ENCODE peak calls at places on chromosomes 11 and 22, in ten cellular contexts. B is PC-9; Z is AG08395; N is naive thymus-derived CD8-positive, alpha-beta T cell; G is DMS79 treated with DMSO at 0.1 percent for 48 hours; A is hippocampal formation; I is HFF-Myc; Q is adipocyte; L is RKO; X is substantia nigra. W is an unnamed sample.

GRCh38 chr22:19292262-19293230 is 1.0 kb upstream of the CLTCL1 start:
- DNase-seq in B (no peak), Z (no peak), N (no peak), G (no peak), A (no peak), I (no peak), Q (peak), L (no peak), X (no peak), W (no peak)

GRCh38 chr11:72139500-72139899 is 4.0 kb downstream of the FOLR3 start:
- DNase-seq in B (no peak), Z (no peak), N (no peak), G (no peak), A (no peak), I (no peak), Q (no peak), L (no peak), X (no peak), W (no peak)

GRCh38 chr22:46108564-46109473 is 41.5 kb upstream of the PPARA start:
- DNase-seq in B (no peak), Z (peak), N (no peak), G (no peak), A (no peak), I (no peak), Q (no peak), L (no peak), X (no peak), W (no peak)

GRCh38 chr22:36391648-36392047 is 3.9 kb upstream of the MYH9 start:
- DNase-seq in B (no peak), Z (no peak), N (no peak), G (no peak), A (no peak), I (no peak), Q (no peak), L (no peak), X (no peak), W (no peak)

GRCh38 chr22:18998998-18999397 is 62.9 kb upstream of the PRODH start:
- DNase-seq in B (no peak), Z (no peak), N (no peak), G (no peak), A (no peak), I (no peak), Q (no peak), L (no peak), X (no peak), W (no peak)

GRCh38 chr22:20946080-20946986 is 20.7 kb upstream of the AIFM3 start:
- DNase-seq in B (no peak), Z (peak), N (no peak), G (no peak), A (no peak), I (no peak), Q (peak), L (peak), X (no peak), W (no peak)

GRCh38 chr22:36417281-36417686 is 29.5 kb upstream of the MYH9 start:
- DNase-seq in B (peak), Z (peak), N (no peak), G (no peak), A (no peak), I (peak), Q (no peak), L (peak), X (no peak), W (no peak)

GRCh38 chr11:91819743-91820142 is 404.9 kb upstream of the FAT3 start:
- DNase-seq in B (no peak), Z (no peak), N (no peak), G (no peak), A (no peak), I (no peak), Q (no peak), L (no peak), X (no peak), W (no peak)

GRCh38 chr22:46125816-46126770 is 24.2 kb upstream of the PPARA start:
- DNase-seq in B (no peak), Z (no peak), N (no peak), G (no peak), A (no peak), I (no peak), Q (no peak), L (no peak), X (no peak), W (no peak)

GRCh38 chr11:109123811-109124787 is 297.9 kb upstream of the C11orf87 start:
- DNase-seq in B (no peak), Z (peak), N (no peak), G (peak), A (no peak), I (no peak), Q (peak), L (no peak), X (no peak), W (no peak)

GRCh38 chr11:109490953-109491733 is 69.2 kb downstream of the C11orf87 start:
- DNase-seq in B (no peak), Z (peak), N (no peak), G (no peak), A (no peak), I (no peak), Q (peak), L (no peak), X (no peak), W (no peak)

GRCh38 chr11:44618561-44619425 is 53.3 kb downstream of the CD82 start:
- DNase-seq in B (no peak), Z (no peak), N (no peak), G (no peak), A (no peak), I (no peak), Q (no peak), L (no peak), X (no peak), W (no peak)

GRCh38 chr11:76266269-76266668 is 60.0 kb upstream of the WNT11 start:
- DNase-seq in B (peak), Z (peak), N (no peak), G (no peak), A (no peak), I (peak), Q (peak), L (peak), X (no peak), W (peak)

GRCh38 chr11:33701302-33701701 is 676 bp upstream of the C11orf91 start:
- DNase-seq in B (peak), Z (no peak), N (no peak), G (no peak), A (no peak), I (no peak), Q (no peak), L (peak), X (no peak), W (no peak)

GRCh38 chr11:17405232-17406005 is 17.0 kb upstream of the KCNJ11 start:
- DNase-seq in B (no peak), Z (peak), N (no peak), G (no peak), A (peak), I (peak), Q (peak), L (peak), X (no peak), W (peak)

GRCh38 chr11:96156379-96156722 is 186.6 kb downstream of the MAML2 start:
- DNase-seq in B (peak), Z (no peak), N (no peak), G (no peak), A (no peak), I (no peak), Q (peak), L (no peak), X (no peak), W (no peak)

GRCh38 chr11:11476971-11477645 is 124.1 kb upstream of the CSNK2A3 start:
- DNase-seq in B (no peak), Z (no peak), N (no peak), G (peak), A (no peak), I (no peak), Q (no peak), L (no peak), X (no peak), W (no peak)

GRCh38 chr11:748007-748359 is 719 bp downstream of the TALDO1 start:
- DNase-seq in B (no peak), Z (no peak), N (no peak), G (no peak), A (no peak), I (no peak), Q (peak), L (no peak), X (no peak), W (no peak)

GRCh38 chr11:37699644-37700043 is 1101.6 kb upstream of the RAG2 start:
- DNase-seq in B (no peak), Z (no peak), N (no peak), G (no peak), A (no peak), I (no peak), Q (no peak), L (no peak), X (no peak), W (no peak)

GRCh38 chr11:125062931-125063428 is at the start of gene SLC37A2:
- DNase-seq in B (peak), Z (peak), N (no peak), G (peak), A (peak), I (no peak), Q (peak), L (peak), X (peak), W (no peak)

GRCh38 chr22:39215430-39216142 is 29.2 kb downstream of the PDGFB start:
- DNase-seq in B (no peak), Z (no peak), N (peak), G (no peak), A (no peak), I (no peak), Q (no peak), L (no peak), X (no peak), W (peak)

GRCh38 chr11:46307369-46307768 is 29.9 kb downstream of the CREB3L1 start:
- DNase-seq in B (no peak), Z (no peak), N (no peak), G (no peak), A (no peak), I (no peak), Q (no peak), L (no peak), X (no peak), W (no peak)

GRCh38 chr11:64558065-64558745 is 32.8 kb upstream of the SLC22A12 start:
- DNase-seq in B (no peak), Z (no peak), N (no peak), G (no peak), A (no peak), I (no peak), Q (no peak), L (no peak), X (no peak), W (no peak)

GRCh38 chr11:14898286-14899086 is 6.5 kb upstream of the CYP2R1 start:
- DNase-seq in B (no peak), Z (no peak), N (no peak), G (no peak), A (no peak), I (no peak), Q (no peak), L (no peak), X (no peak), W (no peak)

GRCh38 chr11:47955356-47955755 is 25.0 kb upstream of the PTPRJ start:
- DNase-seq in B (no peak), Z (no peak), N (no peak), G (no peak), A (no peak), I (no peak), Q (no peak), L (no peak), X (no peak), W (no peak)

GRCh38 chr11:44840526-44840925 is 110.2 kb downstream of the TP53I11 start:
- DNase-seq in B (no peak), Z (no peak), N (no peak), G (peak), A (no peak), I (no peak), Q (no peak), L (no peak), X (no peak), W (no peak)

GRCh38 chr11:65417221-65417701 is 5.3 kb upstream of the NEAT1 start:
- DNase-seq in B (no peak), Z (no peak), N (no peak), G (no peak), A (no peak), I (no peak), Q (peak), L (no peak), X (no peak), W (no peak)

GRCh38 chr22:17486313-17486712 is 77.0 kb upstream of the SLC25A18 start:
- DNase-seq in B (no peak), Z (no peak), N (no peak), G (no peak), A (peak), I (no peak), Q (no peak), L (no peak), X (no peak), W (no peak)

GRCh38 chr11:13972033-13972910 is 9.7 kb downstream of the SPON1 start:
- DNase-seq in B (no peak), Z (peak), N (no peak), G (no peak), A (no peak), I (no peak), Q (peak), L (no peak), X (no peak), W (no peak)

GRCh38 chr22:46007003-46007847 is 30.3 kb upstream of the WNT7B start:
- DNase-seq in B (peak), Z (peak), N (no peak), G (no peak), A (no peak), I (no peak), Q (peak), L (peak), X (no peak), W (peak)

GRCh38 chr11:92852203-92852602 is 117.2 kb upstream of the MTNR1B start:
- DNase-seq in B (no peak), Z (no peak), N (no peak), G (peak), A (no peak), I (no peak), Q (no peak), L (no peak), X (no peak), W (no peak)

GRCh38 chr11:114758627-114759026 is 80.3 kb downstream of the NXPE2 start:
- DNase-seq in B (no peak), Z (no peak), N (no peak), G (no peak), A (no peak), I (no peak), Q (no peak), L (no peak), X (no peak), W (no peak)

GRCh38 chr22:50715250-50715649 is 22.8 kb upstream of the ACR start:
- DNase-seq in B (no peak), Z (no peak), N (no peak), G (no peak), A (no peak), I (no peak), Q (no peak), L (no peak), X (no peak), W (no peak)